ENCODE peak calls at places on chromosomes 13 and 19, in five cellular contexts. X, D, F, G and W are unnamed samples. For H3K4me1, the result is how much of the 10 kb centered on the place peaks cover.

GRCh38 chr13:50476579-50476978 is 366.9 kb downstream of the DLEU7 start:
- DNase-seq in X (no peak), D (no peak), F (no peak), G (no peak), W (no peak)

GRCh38 chr13:23868521-23868920 is 20.7 kb downstream of the MIPEP start:
- DNase-seq in X (no peak), D (no peak), F (no peak), G (no peak), W (no peak)

GRCh38 chr13:62997696-62998095 is 1582.0 kb upstream of the PCDH20 start:
- DNase-seq in X (no peak), D (no peak), F (no peak), G (no peak), W (no peak)

GRCh38 chr13:22740264-22740663 is 440.5 kb upstream of the SGCG start:
- DNase-seq in X (no peak), D (peak), F (no peak), G (no peak), W (no peak)

GRCh38 chr13:112256716-112257497 is 119.2 kb upstream of the SPACA7 start:
- DNase-seq in X (no peak), D (no peak), F (no peak), G (no peak), W (no peak)

GRCh38 chr19:6533746-6534418 is 3.1 kb downstream of the TNFSF9 start:
- DNase-seq in X (no peak), D (no peak), F (no peak), G (no peak), W (no peak)

GRCh38 chr13:32262165-32262564 is 53.0 kb downstream of the ZAR1L start:
- DNase-seq in X (no peak), D (no peak), F (no peak), G (no peak), W (no peak)

GRCh38 chr13:113650275-113650674 is 7.7 kb downstream of the ATP4B start:
- DNase-seq in X (no peak), D (no peak), F (no peak), G (no peak), W (no peak)

GRCh38 chr13:33262997-33263396 is 22.6 kb downstream of the STARD13 start:
- DNase-seq in X (no peak), D (no peak), F (no peak), G (no peak), W (no peak)

GRCh38 chr13:49814551-49815270 is 22.2 kb upstream of the KPNA3 start:
- DNase-seq in X (no peak), D (no peak), F (no peak), G (no peak), W (no peak)

GRCh38 chr13:49248433-49249002 is 793 bp downstream of the CDADC1 start:
- DNase-seq in X (no peak), D (no peak), F (no peak), G (peak), W (peak)

GRCh38 chr13:67977081-67977480 is 746.9 kb upstream of the PCDH9 start:
- DNase-seq in X (no peak), D (no peak), F (no peak), G (no peak), W (no peak)

GRCh38 chr19:37594982-37595382 is 306 bp downstream of the ZNF540 start:
- DNase-seq in X (peak), D (peak), F (no peak), G (no peak), W (no peak)

GRCh38 chr19:49596407-49596806 is 5.4 kb downstream of the PRR12 start:
- DNase-seq in X (no peak), D (no peak), F (no peak), G (no peak), W (no peak)

DNA sequence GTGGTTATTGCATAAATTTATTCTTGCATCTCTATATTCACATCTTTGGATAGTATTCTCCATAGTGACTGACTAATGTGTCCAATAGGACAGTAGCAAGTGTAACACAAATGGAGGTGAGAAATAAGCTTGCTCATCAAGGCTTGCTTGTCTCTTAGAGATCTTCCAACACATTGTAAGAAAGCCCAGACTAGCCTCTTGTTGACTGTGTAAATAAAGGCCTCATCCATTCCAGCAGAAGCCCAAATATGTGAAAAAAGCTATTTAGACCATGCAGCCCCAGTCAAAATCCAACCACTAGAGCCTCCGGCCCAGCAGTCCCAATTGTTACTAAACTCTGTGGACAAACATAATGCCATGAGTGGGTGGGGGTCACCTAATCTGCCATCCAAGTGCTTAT is 2.7 kb upstream of the ZNF615 start:
- DNase-seq in X (no peak), D (no peak), F (no peak), G (no peak), W (no peak)
- H3K4me1 ChIP-seq in X (under half), D (under half), F (under half), G (under half), W (under half)

DNA sequence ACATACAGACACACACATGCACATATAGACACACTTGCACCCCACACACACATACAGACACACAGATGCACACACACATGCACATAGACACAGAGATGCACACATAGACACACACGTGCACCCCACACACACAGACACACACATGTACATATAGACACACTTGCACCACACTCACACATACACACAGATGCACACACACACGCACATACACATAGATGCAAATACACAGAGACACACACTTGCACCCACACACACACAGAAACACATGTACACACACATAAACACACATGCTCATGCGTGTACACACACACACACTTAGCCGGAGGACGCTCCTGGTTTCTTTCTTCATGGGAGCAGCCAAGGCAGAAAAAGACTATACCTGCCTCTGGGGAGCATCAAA is 10.0 kb downstream of the COL4A2 start:
- DNase-seq in X (no peak), D (no peak), F (no peak), G (no peak), W (no peak)
- H3K4me1 ChIP-seq in X (under half), D (under half), F (under half), G (under half), W (under half)

DNA sequence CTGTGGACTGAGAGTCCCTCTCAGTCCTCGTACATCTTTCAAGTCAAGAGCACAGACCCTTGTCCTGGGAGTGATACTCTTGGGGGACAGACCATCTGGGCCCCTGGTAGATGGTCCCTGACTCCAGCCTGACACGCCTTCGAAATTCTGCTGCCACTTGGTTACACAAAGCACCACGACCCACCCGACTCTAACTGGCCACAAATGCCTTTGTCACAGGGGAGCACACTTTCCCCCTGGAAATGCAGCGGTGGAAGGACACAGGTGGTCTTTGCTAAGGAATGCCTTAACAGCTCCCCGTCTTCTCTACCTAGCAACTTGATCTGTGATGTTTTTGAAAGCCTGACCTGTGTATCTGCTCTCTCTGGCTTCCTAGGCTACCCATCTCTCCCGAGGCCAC is 13.8 kb upstream of the DHRS12 start:
- DNase-seq in X (no peak), D (no peak), F (no peak), G (no peak), W (no peak)
- H3K4me1 ChIP-seq in X (half or more), D (under half), F (half or more), G (half or more), W (half or more)

GRCh38 chr19:55552620-55553019 is 7.3 kb upstream of the SBK3 start:
- DNase-seq in X (no peak), D (no peak), F (no peak), G (no peak), W (no peak)

GRCh38 chr19:55552206-55552605 is 6.9 kb upstream of the SBK3 start:
- DNase-seq in X (no peak), D (no peak), F (no peak), G (no peak), W (no peak)

GRCh38 chr19:55553217-55554182 is 8.2 kb upstream of the SBK3 start:
- DNase-seq in X (no peak), D (no peak), F (no peak), G (no peak), W (no peak)

GRCh38 chr19:55549500-55550320 is 4.4 kb upstream of the SBK3 start:
- DNase-seq in X (no peak), D (peak), F (no peak), G (no peak), W (no peak)

DNA sequence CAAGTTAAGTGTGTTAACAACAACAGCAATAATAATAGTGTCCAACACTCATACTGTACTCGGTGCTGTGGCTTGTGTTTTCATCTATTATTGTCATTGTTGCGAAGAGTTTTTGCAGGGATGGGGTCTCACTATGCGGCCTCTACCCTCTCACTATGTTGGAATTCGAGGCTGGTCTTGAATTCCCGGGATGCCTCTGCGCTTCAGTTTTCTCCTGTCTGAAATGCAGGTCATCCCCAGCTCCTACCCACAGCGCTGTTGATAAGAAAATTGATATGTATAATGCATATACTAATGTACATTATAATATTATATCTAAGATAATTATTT is 4.9 kb upstream of the SBK3 start:
- DNase-seq in X (no peak), D (no peak), F (no peak), G (no peak), W (no peak)
- H3K4me1 ChIP-seq in X (under half), D (under half), F (under half), G (under half), W (under half)

DNA sequence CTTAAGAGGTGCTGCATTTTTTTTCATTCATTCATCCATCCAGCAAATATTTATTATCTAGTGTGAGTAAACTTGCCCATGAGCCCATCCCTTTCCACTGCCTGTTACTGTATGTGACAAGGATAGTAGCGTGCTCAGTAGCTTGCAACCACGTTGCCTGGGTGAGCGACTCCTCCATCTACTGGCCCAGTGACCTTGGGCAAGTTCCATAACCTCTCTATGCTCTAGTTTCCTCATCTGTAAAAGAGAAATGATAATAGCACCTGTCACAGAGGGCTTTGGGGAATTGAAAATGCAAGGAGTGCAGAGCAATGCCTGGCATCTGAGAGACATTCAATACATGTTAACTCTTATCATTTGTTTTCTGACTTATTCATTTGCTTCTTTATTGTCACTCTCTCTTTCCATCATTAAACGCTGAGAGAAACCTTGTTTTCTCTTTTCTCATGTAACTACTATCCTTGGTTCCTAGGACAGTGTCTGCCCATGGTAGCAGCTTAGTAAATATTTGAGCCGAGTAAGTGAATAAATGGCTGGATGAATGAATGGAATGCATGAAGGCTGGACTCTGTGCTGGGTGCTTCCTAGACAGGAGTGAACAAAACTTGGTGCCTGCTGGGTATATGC is 19.9 kb downstream of the LRCH1 start:
- DNase-seq in X (no peak), D (no peak), F (no peak), G (no peak), W (no peak)
- H3K4me1 ChIP-seq in X (under half), D (under half), F (under half), G (under half), W (under half)

GRCh38 chr19:2613507-2614295 is 88.8 kb downstream of the GNG7 start:
- DNase-seq in X (peak), D (no peak), F (peak), G (peak), W (peak)
- H3K4me1 ChIP-seq in X (under half), D (under half), F (under half), G (under half), W (under half)

GRCh38 chr19:13117176-13117771 is 734 bp upstream of the TRMT1 start:
- DNase-seq in X (no peak), D (no peak), F (no peak), G (peak), W (no peak)
- H3K4me1 ChIP-seq in X (under half), D (under half), F (half or more), G (under half), W (under half)

GRCh38 chr19:8397746-8398721 is 7.9 kb downstream of the RAB11B start:
- DNase-seq in X (no peak), D (no peak), F (no peak), G (no peak), W (no peak)

GRCh38 chr19:8396563-8397203 is 6.5 kb downstream of the RAB11B start:
- DNase-seq in X (peak), D (peak), F (peak), G (peak), W (peak)

GRCh38 chr19:8397291-8397690 is 7.1 kb downstream of the RAB11B start:
- DNase-seq in X (no peak), D (no peak), F (no peak), G (no peak), W (no peak)

GRCh38 chr19:8395621-8396082 is 5.5 kb downstream of the RAB11B start:
- DNase-seq in X (no peak), D (no peak), F (no peak), G (no peak), W (no peak)

GRCh38 chr19:8396185-8396562 is 6.0 kb downstream of the RAB11B start:
- DNase-seq in X (no peak), D (no peak), F (peak), G (no peak), W (no peak)
- H3K4me1 ChIP-seq in X (under half), D (under half), F (under half), G (under half), W (under half)